ENCODE peak calls at places on chromosomes 1 and 21, in five cellular contexts. X is B cell; A is CD4-positive, alpha-beta T cell; J is endothelial cell; O is coronary artery. C is an unnamed sample.

GRCh38 chr1:93591833-93592635 is 89.6 kb downstream of the BCAR3 start:
- DNase-seq in A (no peak), O (no peak), J (no peak), X (peak), C (peak)

GRCh38 chr1:154821083-154821482 is 49.0 kb downstream of the KCNN3 start:
- DNase-seq in J (no peak), X (no peak), O (no peak), A (no peak), C (no peak)

GRCh38 chr1:84541679-84542078 is 32.6 kb downstream of the CTBS start:
- DNase-seq in O (no peak), J (no peak), A (no peak), X (peak), C (no peak)

GRCh38 chr1:74468982-74469603 is 43.3 kb downstream of the LRRC53 start:
- DNase-seq in X (peak), A (no peak), J (no peak), O (no peak), C (peak)

GRCh38 chr1:202656951-202657646 is 53.2 kb downstream of the SYT2 start:
- DNase-seq in O (no peak), J (peak), X (no peak), A (no peak), C (no peak)

GRCh38 chr1:158685068-158685467 is 1.4 kb downstream of the SPTA1 start:
- DNase-seq in J (no peak), O (no peak), X (no peak), A (no peak), C (no peak)

GRCh38 chr1:185556551-185556950 is 177.6 kb upstream of the HMCN1 start:
- DNase-seq in O (no peak), J (no peak), X (no peak), A (no peak), C (no peak)

GRCh38 chr1:151047925-151048644 is 534 bp downstream of the C1orf56 start:
- DNase-seq in J (peak), O (peak), X (peak), A (peak), C (peak)

GRCh38 chr1:34781071-34781843 is at the start of gene GJB3:
- DNase-seq in O (peak), A (no peak), X (no peak), J (peak), C (no peak)

GRCh38 chr1:30908446-30908885 is at the start of gene SDC3:
- DNase-seq in A (no peak), X (peak), J (no peak), O (no peak), C (peak)

GRCh38 chr1:154629160-154630073 is 21.4 kb upstream of the ADAR start:
- DNase-seq in J (no peak), A (no peak), O (no peak), X (no peak), C (no peak)

GRCh38 chr1:210633636-210634035 is 304.9 kb downstream of the HHAT start:
- DNase-seq in O (no peak), X (no peak), A (no peak), J (no peak), C (no peak)

GRCh38 chr1:27348861-27349783 is 7.3 kb downstream of the SYTL1 start:
- DNase-seq in A (no peak), J (peak), X (peak), O (no peak), C (peak)

GRCh38 chr1:93967276-93967675 is 58.0 kb upstream of the GCLM start:
- DNase-seq in O (no peak), J (no peak), A (no peak), X (no peak), C (no peak)

GRCh38 chr1:90964444-90965035 is 57.3 kb downstream of the ZNF644 start:
- DNase-seq in J (no peak), O (no peak), A (no peak), X (no peak), C (no peak)

GRCh38 chr1:180953791-180954721 is 41.4 kb downstream of the KIAA1614 start:
- DNase-seq in O (peak), X (peak), J (no peak), A (peak), C (peak)

GRCh38 chr1:112237983-112238515 is 158.0 kb upstream of the CTTNBP2NL start:
- DNase-seq in X (no peak), J (no peak), O (no peak), A (no peak), C (no peak)

GRCh38 chr1:160018900-160019299 is 12.9 kb downstream of the PIGM start:
- DNase-seq in J (no peak), X (no peak), O (no peak), A (no peak), C (no peak)

GRCh38 chr1:236010443-236010842 is 54.4 kb downstream of the NID1 start:
- DNase-seq in A (no peak), O (no peak), J (no peak), X (no peak), C (no peak)

GRCh38 chr1:19769211-19769932 is 30.3 kb downstream of the TMCO4 start:
- DNase-seq in X (no peak), O (no peak), A (no peak), J (no peak), C (no peak)

GRCh38 chr1:37265786-37266667 is 208.4 kb upstream of the ZC3H12A start:
- DNase-seq in A (no peak), X (no peak), O (no peak), J (no peak), C (no peak)

GRCh38 chr1:50705041-50705440 is 255.0 kb downstream of the FAF1 start:
- DNase-seq in J (no peak), X (no peak), O (no peak), A (no peak), C (no peak)

GRCh38 chr1:204962742-204963632 is 80.0 kb upstream of the CNTN2 start:
- DNase-seq in A (no peak), O (no peak), J (no peak), X (peak), C (no peak)

GRCh38 chr1:247642742-247643141 is 36.8 kb downstream of the OR13G1 start:
- DNase-seq in O (no peak), A (no peak), X (no peak), J (no peak), C (no peak)

GRCh38 chr1:169201084-169201619 is 94.7 kb downstream of the ATP1B1 start:
- DNase-seq in A (no peak), J (no peak), X (no peak), O (no peak), C (no peak)

GRCh38 chr1:223331301-223331700 is 32.7 kb downstream of the SUSD4 start:
- DNase-seq in A (no peak), X (no peak), O (no peak), J (no peak), C (no peak)

GRCh38 chr1:207815913-207816312 is 64.1 kb downstream of the CD46 start:
- DNase-seq in X (no peak), J (no peak), O (no peak), A (no peak), C (no peak)

GRCh38 chr1:218656301-218657037 is 311.3 kb downstream of the TGFB2 start:
- DNase-seq in O (no peak), J (no peak), A (no peak), X (no peak), C (no peak)

GRCh38 chr21:46161800-46162592 is 6.6 kb upstream of the FTCD start:
- DNase-seq in A (no peak), J (no peak), X (no peak), O (peak), C (no peak)

GRCh38 chr1:206050655-206051235 is 2.2 kb upstream of the RHEX start:
- DNase-seq in X (peak), J (no peak), O (no peak), A (no peak), C (peak)

GRCh38 chr1:60234761-60235160 is 161.2 kb upstream of the C1orf87 start:
- DNase-seq in A (no peak), O (no peak), J (no peak), X (no peak), C (no peak)

GRCh38 chr1:52633291-52633754 is 355 bp downstream of the SHISAL2A start:
- DNase-seq in X (peak), A (peak), J (peak), O (no peak), C (peak)

GRCh38 chr1:154663656-154664055 is 55.7 kb upstream of the ADAR start:
- DNase-seq in X (no peak), J (no peak), O (no peak), A (no peak), C (no peak)

GRCh38 chr1:246791303-246791918 is 67.2 kb downstream of the SCCPDH start:
- DNase-seq in J (no peak), O (no peak), A (no peak), X (no peak), C (no peak)

GRCh38 chr21:42892931-42893660 is at the start of gene NDUFV3:
- DNase-seq in O (peak), J (peak), X (peak), A (peak), C (peak)
- TF ChIP-seq CTCF in O (no peak), J (no peak), X (no peak), A (no peak), C (no peak)

DNA sequence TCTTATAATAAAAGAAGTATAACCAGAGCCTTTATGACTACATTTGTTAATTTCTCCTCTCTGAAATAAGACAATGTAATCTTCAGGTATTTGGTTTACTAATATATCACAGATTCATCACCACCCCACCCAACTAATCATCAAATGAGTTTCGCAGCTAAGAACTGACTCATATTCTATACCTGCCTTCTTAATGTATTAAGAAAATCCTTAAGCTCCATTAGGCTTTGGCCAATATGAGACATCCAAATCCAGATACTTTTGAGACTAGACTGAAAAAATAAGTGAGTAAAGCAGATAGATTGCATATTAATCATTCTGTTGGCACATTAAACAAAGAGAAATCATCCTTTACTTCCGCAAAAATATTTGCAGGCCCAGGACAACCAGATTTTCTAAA is 18.7 kb upstream of the FMO2 start:
- DNase-seq in J (no peak), O (no peak), A (no peak), X (no peak), C (no peak)
- TF ChIP-seq CTCF in J (no peak), O (no peak), A (no peak), X (no peak), C (no peak)

GRCh38 chr1:237687837-237688236 is 202.9 kb downstream of the ZP4 start:
- DNase-seq in A (no peak), J (no peak), O (no peak), X (no peak), C (no peak)
- TF ChIP-seq CTCF in A (no peak), J (no peak), O (no peak), X (no peak), C (no peak)

GRCh38 chr1:22451702-22452400 is at the start of gene ZBTB40:
- DNase-seq in O (peak), X (peak), J (peak), A (peak), C (peak)
- TF ChIP-seq CTCF in O (no peak), X (no peak), J (no peak), A (no peak), C (no peak)

DNA sequence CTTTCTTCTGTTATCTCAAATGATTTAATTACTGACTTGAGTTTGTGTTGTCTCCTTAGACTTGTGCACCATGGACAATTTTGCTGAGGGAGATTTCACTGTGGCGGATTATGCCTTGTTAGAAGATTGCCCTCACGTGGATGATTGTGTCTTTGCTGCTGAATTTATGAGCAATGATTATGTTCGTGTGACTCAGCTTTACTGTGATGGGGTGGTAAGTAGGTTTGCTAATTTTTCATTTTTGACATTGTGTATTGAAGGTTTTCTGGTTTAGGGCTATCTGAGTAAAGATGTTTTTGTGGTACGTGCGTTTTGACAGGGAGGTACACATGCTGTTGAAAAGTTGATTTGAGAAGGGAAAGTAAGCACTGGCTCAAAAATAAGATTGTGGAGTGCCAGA is 14.1 kb downstream of the TTC3 start:
- DNase-seq in O (no peak), A (no peak), J (no peak), X (no peak), C (no peak)
- TF ChIP-seq CTCF in O (no peak), A (no peak), J (no peak), X (no peak), C (no peak)

DNA sequence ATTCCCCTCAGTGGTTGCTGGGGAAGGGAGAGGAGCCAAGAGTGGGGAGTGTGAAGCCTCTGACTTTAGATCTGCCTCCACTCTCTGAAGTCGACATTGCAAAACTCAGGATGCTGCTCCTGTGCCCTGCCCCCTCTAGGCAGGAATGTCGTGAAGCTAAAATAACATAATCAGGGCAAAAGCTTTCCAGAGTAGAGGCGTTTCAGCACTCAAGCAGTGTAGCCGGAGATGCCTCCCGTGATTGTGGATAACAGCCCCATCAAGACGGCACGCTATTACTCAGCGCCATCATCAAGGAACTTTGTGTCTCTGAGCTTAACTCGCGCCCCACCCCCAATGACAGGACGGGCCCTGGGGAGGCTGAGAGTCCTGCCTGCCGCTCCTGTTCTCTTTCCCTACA is 60.0 kb downstream of the FBXO2 start:
- DNase-seq in X (no peak), J (peak), O (no peak), A (no peak), C (no peak)
- TF ChIP-seq CTCF in X (no peak), J (peak), O (no peak), A (no peak), C (no peak)

DNA sequence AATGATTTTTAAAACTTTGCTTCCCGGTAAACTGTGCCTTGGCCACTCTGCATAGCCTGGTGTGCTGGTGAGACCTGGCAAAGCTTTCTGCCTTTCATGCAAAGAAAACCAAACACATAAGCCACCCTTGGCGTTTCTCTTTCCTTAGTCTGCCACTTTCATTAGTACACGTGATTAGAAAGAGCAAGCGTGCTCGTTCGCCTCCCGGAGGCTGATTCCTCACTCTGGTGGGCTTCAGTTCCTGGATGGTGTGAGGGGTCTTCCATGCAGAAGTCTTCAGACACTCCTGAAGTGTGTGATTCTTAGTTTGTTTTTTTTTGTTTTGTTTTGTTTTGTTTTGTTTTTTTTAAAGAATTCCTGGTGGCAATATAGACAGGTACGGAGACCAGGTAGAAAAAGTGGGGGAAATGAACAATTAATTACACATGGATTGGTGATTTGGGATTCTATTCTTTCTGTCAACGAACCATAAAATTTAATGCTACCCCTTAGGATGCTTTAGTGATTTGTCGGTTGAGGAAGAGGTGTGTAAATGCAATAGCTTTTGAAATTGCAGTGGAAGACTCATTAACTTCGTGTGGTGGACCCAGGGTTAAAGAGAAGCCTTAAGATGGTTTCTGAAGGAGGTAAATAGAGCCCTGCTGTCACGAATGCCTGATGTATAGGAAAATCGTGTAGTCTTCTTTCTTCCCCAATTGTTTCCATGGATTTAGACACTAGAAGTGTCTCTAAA is 2.1 kb downstream of the GALNT2 start:
- DNase-seq in J (no peak), A (no peak), X (peak), O (no peak), C (no peak)
- TF ChIP-seq CTCF in J (no peak), A (no peak), X (no peak), O (no peak), C (no peak)